ENCODE peak calls at places on chromosome 1, in five cellular contexts. D is PC-9, S is tibial nerve, F is fibroblast of villous mesenchyme, J is AG04450. L is an unnamed sample.

GRCh38 chr1:162055062-162055461 is 14.4 kb upstream of the NOS1AP start:
- DNase-seq in S (no peak), F (peak), J (peak), D (peak), L (peak)

GRCh38 chr1:218524526-218524925 is 179.4 kb downstream of the TGFB2 start:
- DNase-seq in S (no peak), D (no peak), J (no peak), F (no peak), L (no peak)

GRCh38 chr1:18953656-18954259 is 2.7 kb downstream of the IFFO2 start:
- DNase-seq in F (no peak), J (no peak), D (no peak), S (no peak), L (no peak)

GRCh38 chr1:161439280-161440232 is 65.7 kb upstream of the FCGR2A start:
- DNase-seq in D (no peak), J (no peak), F (no peak), S (no peak), L (no peak)

GRCh38 chr1:202376247-202376646 is 27.7 kb downstream of the PPP1R12B start:
- DNase-seq in S (no peak), J (no peak), D (no peak), F (peak), L (no peak)

GRCh38 chr1:83034846-83035245 is 964.1 kb downstream of the TTLL7 start:
- DNase-seq in F (peak), J (no peak), D (no peak), S (no peak), L (no peak)

GRCh38 chr1:234908571-234908970 is 220.1 kb downstream of the TOMM20 start:
- DNase-seq in S (no peak), D (no peak), J (no peak), F (no peak), L (no peak)

GRCh38 chr1:152448496-152448895 is 34.4 kb upstream of the CRNN start:
- DNase-seq in F (no peak), S (no peak), J (no peak), D (no peak), L (no peak)

GRCh38 chr1:983736-984475 is 2.0 kb upstream of the PERM1 start:
- DNase-seq in S (no peak), J (no peak), D (peak), F (no peak), L (peak)

GRCh38 chr1:41442697-41443251 is 41.7 kb downstream of the EDN2 start:
- DNase-seq in D (no peak), J (no peak), F (no peak), S (no peak), L (no peak)

GRCh38 chr1:62906428-62906886 is 122.5 kb downstream of the ATG4C start:
- DNase-seq in J (no peak), F (peak), D (no peak), S (no peak), L (no peak)
- TF ChIP-seq CTCF in J (peak), F (peak), D (peak), S (no peak), L (peak)

GRCh38 chr1:230978491-230979388 is at the start of the genes ARV1 and TTC13:
- DNase-seq in J (peak), D (peak), S (peak), F (peak), L (peak)
- TF ChIP-seq CTCF in J (peak), D (peak), S (peak), F (no peak), L (peak)

GRCh38 chr1:25817840-25818501 is 1.8 kb upstream of the MTFR1L start:
- DNase-seq in F (no peak), S (no peak), J (no peak), D (peak), L (no peak)
- TF ChIP-seq CTCF in F (peak), S (no peak), J (peak), D (no peak), L (no peak)

GRCh38 chr1:27111771-27112573 is 43.0 kb downstream of the SLC9A1 start:
- DNase-seq in F (peak), D (peak), J (peak), S (peak), L (peak)
- TF ChIP-seq CTCF in F (peak), D (no peak), J (peak), S (peak), L (no peak)

GRCh38 chr1:114428083-114428754 is 82.8 kb downstream of the TRIM33 start:
- DNase-seq in F (peak), J (no peak), D (peak), S (no peak), L (peak)
- TF ChIP-seq CTCF in F (peak), J (peak), D (peak), S (peak), L (no peak)

DNA sequence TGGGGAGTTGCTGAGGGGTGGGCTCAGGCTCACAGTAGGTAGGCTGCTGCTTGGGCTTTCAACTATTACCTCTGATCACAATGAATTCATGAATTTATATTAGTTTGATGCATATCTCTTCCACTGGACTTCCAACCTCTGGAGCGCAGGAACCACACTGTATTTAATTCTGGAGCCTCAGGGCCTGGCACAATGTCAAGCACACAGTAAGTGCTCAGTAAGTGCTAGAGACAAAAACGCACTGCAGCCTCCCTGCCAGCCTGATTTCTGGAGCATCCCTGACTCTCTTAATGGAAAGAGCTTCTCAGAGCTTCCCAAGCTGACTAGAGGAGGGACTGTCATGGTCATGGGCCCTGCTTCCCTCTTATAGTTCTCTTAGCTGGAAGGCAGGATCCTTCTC is 33.8 kb downstream of the NUAK2 start:
- DNase-seq in S (no peak), J (no peak), D (no peak), F (no peak), L (no peak)
- TF ChIP-seq CTCF in S (no peak), J (no peak), D (no peak), F (no peak), L (no peak)

L was measured in Calu3.